ENCODE peak calls at places on chromosomes 7 and 10, in six cellular contexts. O is NCI-H345, P is RWPE1, J is uterus, K is cerebellar cortex, F is globus pallidus. D is an unnamed sample.

GRCh38 chr7:42876182-42877068 is 35.4 kb downstream of the C7orf25 start:
- DNase-seq in F (peak), O (peak), K (peak), P (peak), J (peak), D (peak)

GRCh38 chr10:102869290-102870198 is at the start of gene AS3MT:
- DNase-seq in K (peak), O (peak), P (peak), F (no peak), J (peak), D (no peak)

GRCh38 chr10:87656431-87657072 is 3.1 kb upstream of the PAPSS2 start:
- DNase-seq in O (peak), J (no peak), K (peak), F (peak), P (peak), D (no peak)

GRCh38 chr7:42914726-42915045 is 2.8 kb upstream of the C7orf25 start:
- DNase-seq in O (no peak), K (no peak), F (no peak), J (no peak), P (no peak), D (no peak)

GRCh38 chr7:114819629-114820362 is 102.1 kb upstream of the MDFIC start:
- DNase-seq in P (peak), J (peak), F (no peak), O (no peak), K (no peak), D (peak)

GRCh38 chr10:78732381-78732780 is 336.4 kb upstream of the ZMIZ1 start:
- DNase-seq in J (no peak), O (no peak), P (no peak), K (no peak), F (no peak), D (no peak)

GRCh38 chr7:47149971-47150370 is 431.9 kb downstream of the TNS3 start:
- DNase-seq in F (no peak), K (no peak), O (no peak), P (no peak), J (no peak), D (no peak)

GRCh38 chr10:105149371-105149871 is 508.3 kb downstream of the SORCS3 start:
- DNase-seq in F (no peak), J (no peak), O (no peak), P (peak), K (no peak), D (no peak)

GRCh38 chr10:125217986-125218675 is 57.8 kb upstream of the CTBP2 start:
- DNase-seq in J (no peak), P (peak), O (no peak), K (peak), F (no peak), D (no peak)

GRCh38 chr7:101602484-101603241 is 26.4 kb downstream of the MYL10 start:
- DNase-seq in P (peak), K (peak), J (peak), F (peak), O (peak), D (peak)

GRCh38 chr10:132687893-132688579 is 97.9 kb downstream of the NKX6-2 start:
- DNase-seq in F (no peak), O (no peak), J (no peak), P (no peak), K (no peak), D (no peak)

GRCh38 chr10:44973323-44974081 is 5.1 kb downstream of the DEPP1 start:
- DNase-seq in P (no peak), O (peak), F (no peak), J (peak), K (no peak), D (no peak)